ENCODE peak calls at places on chromosomes 4 and X, in four cellular contexts. U, G, A and P are unnamed samples.

GRCh38 chrX:130108647-130109428 is 1.5 kb downstream of the ELF4 start:
- DNase-seq in U (peak), A (peak), G (no peak), P (peak)

GRCh38 chr4:103137446-103137827 is 37.8 kb upstream of the BDH2 start:
- DNase-seq in A (no peak), U (no peak), G (no peak), P (no peak)

GRCh38 chrX:1589356-1590130 is 1.9 kb upstream of the AKAP17A start:
- DNase-seq in A (no peak), G (peak), U (no peak), P (no peak)

GRCh38 chrX:120305531-120306145 is 5.6 kb downstream of the TMEM255A start:
- DNase-seq in A (no peak), U (no peak), G (no peak), P (no peak)

GRCh38 chrX:153782871-153783270 is 2.0 kb downstream of the SRPK3 start:
- DNase-seq in G (no peak), U (no peak), A (no peak), P (no peak)

GRCh38 chr4:117740736-117741135 is 293.6 kb upstream of the NDST3 start:
- DNase-seq in U (no peak), A (no peak), G (no peak), P (no peak)

GRCh38 chr4:27338530-27338929 is 477.9 kb downstream of the STIM2 start:
- DNase-seq in A (no peak), U (no peak), G (no peak), P (no peak)

GRCh38 chr4:114365591-114365990 is 233.0 kb upstream of the UGT8 start:
- DNase-seq in A (no peak), U (no peak), G (no peak), P (no peak)

GRCh38 chrX:3815896-3816664 is 102.6 kb upstream of the PRKX start:
- DNase-seq in G (peak), U (peak), A (peak), P (peak)

GRCh38 chrX:11757729-11758399 is at the start of gene MSL3:
- DNase-seq in U (peak), G (no peak), A (peak), P (peak)

GRCh38 chrX:54413753-54414152 is 26.5 kb upstream of the TSR2 start:
- DNase-seq in A (no peak), U (no peak), G (no peak), P (no peak)

GRCh38 chrX:134258202-134258601 is 21.2 kb downstream of the CCDC160 start:
- DNase-seq in U (no peak), A (no peak), G (no peak), P (no peak)

GRCh38 chrX:24424948-24425347 is 40.1 kb upstream of the PDK3 start:
- DNase-seq in G (peak), A (no peak), U (no peak), P (no peak)

GRCh38 chrX:19981987-19982386 is 8.9 kb downstream of the BCLAF3 start:
- DNase-seq in G (no peak), A (no peak), U (no peak), P (no peak)

GRCh38 chr4:84493092-84493850 is 5.8 kb downstream of the NKX6-1 start:
- DNase-seq in G (no peak), A (no peak), U (no peak), P (no peak)

GRCh38 chrX:47198026-47198686 is 4.5 kb downstream of the UBA1 start:
- DNase-seq in U (no peak), G (no peak), A (no peak), P (no peak)

GRCh38 chrX:41518841-41519220 is 71.7 kb downstream of the NYX start:
- DNase-seq in U (no peak), G (no peak), A (no peak), P (no peak)

GRCh38 chrX:49876750-49877149 is 2.5 kb upstream of the USP27X start:
- DNase-seq in A (peak), G (no peak), U (no peak), P (no peak)

GRCh38 chr4:128364565-128364964 is 77.0 kb upstream of the PGRMC2 start:
- DNase-seq in U (no peak), G (no peak), A (no peak), P (no peak)

GRCh38 chr4:56434599-56435000 is 815 bp downstream of the PPAT start:
- DNase-seq in G (no peak), U (no peak), A (no peak), P (no peak)

GRCh38 chrX:13223868-13224555 is 95.8 kb downstream of the ATXN3L start:
- DNase-seq in G (no peak), A (no peak), U (no peak), P (no peak)

GRCh38 chr4:188262464-188262863 is 123.2 kb downstream of the TRIML1 start:
- DNase-seq in U (no peak), G (no peak), A (no peak), P (no peak)

GRCh38 chr4:10417720-10418119 is 39.5 kb downstream of the ZNF518B start:
- DNase-seq in G (no peak), U (no peak), A (no peak), P (no peak)

GRCh38 chrX:8049827-8050226 is 121.2 kb downstream of the VCX2 start:
- DNase-seq in U (no peak), A (no peak), G (no peak), P (no peak)

GRCh38 chrX:119763836-119764387 is 5.5 kb downstream of the SOWAHD start:
- DNase-seq in A (no peak), G (no peak), U (no peak), P (no peak)

GRCh38 chr4:6893449-6894085 is 16.1 kb upstream of the TBC1D14 start:
- DNase-seq in A (no peak), G (no peak), U (no peak), P (no peak)

GRCh38 chr4:25085621-25086020 is 54.9 kb upstream of the LGI2 start:
- DNase-seq in U (no peak), A (no peak), G (no peak), P (no peak)

GRCh38 chr4:128653514-128654420 is 155.7 kb upstream of the JADE1 start:
- DNase-seq in G (peak), A (no peak), U (no peak), P (no peak)

GRCh38 chr4:38675167-38676121 is 11.4 kb downstream of the KLF3 start:
- DNase-seq in U (peak), A (peak), G (peak), P (no peak)

GRCh38 chr4:25100156-25100555 is 60.1 kb downstream of the SEPSECS start:
- DNase-seq in U (no peak), G (peak), A (no peak), P (no peak)

GRCh38 chr4:97576955-97577354 is 566.3 kb downstream of the STPG2 start:
- DNase-seq in A (no peak), G (no peak), U (no peak), P (no peak)

GRCh38 chr4:40576651-40577480 is 52.8 kb downstream of the RBM47 start:
- DNase-seq in U (peak), G (peak), A (peak), P (peak)